ENCODE peak calls at places on chromosomes 16 and 17, in five cellular contexts. Q, T, O, J and Z are unnamed samples. For H3K4me1 and H3K27me3, the result is how much of the 10 kb centered on the place peaks cover.

GRCh38 chr17:41392278-41392677 is 5.1 kb downstream of the KRT31 start:
- DNase-seq in Q (no peak), T (no peak), J (no peak), O (no peak), Z (no peak)

GRCh38 chr16:3509470-3509928 is 8.7 kb downstream of the CLUAP1 start:
- DNase-seq in O (no peak), Q (peak), J (no peak), T (no peak), Z (no peak)

GRCh38 chr16:12655530-12655929 is 148.2 kb downstream of the CPPED1 start:
- DNase-seq in O (no peak), T (no peak), J (no peak), Q (no peak), Z (no peak)

GRCh38 chr17:49715221-49715620 is 7.5 kb upstream of the SLC35B1 start:
- DNase-seq in Q (no peak), T (no peak), O (no peak), J (no peak), Z (no peak)

GRCh38 chr16:48409839-48410610 is 24.8 kb upstream of the SIAH1 start:
- DNase-seq in O (no peak), T (no peak), Q (no peak), J (peak), Z (peak)

GRCh38 chr16:66196770-66197169 is 169.7 kb upstream of the CDH5 start:
- DNase-seq in Q (no peak), O (no peak), J (no peak), T (no peak), Z (no peak)

GRCh38 chr16:71216714-71217113 is 13.8 kb downstream of the HYDIN start:
- DNase-seq in Q (no peak), J (no peak), T (no peak), O (no peak), Z (no peak)

GRCh38 chr16:17328971-17329370 is 141.8 kb downstream of the XYLT1 start:
- DNase-seq in J (peak), O (no peak), T (no peak), Q (no peak), Z (peak)

GRCh38 chr17:57604771-57605733 is 140.0 kb downstream of the CCDC182 start:
- DNase-seq in J (peak), T (no peak), O (no peak), Q (peak), Z (peak)

GRCh38 chr16:15757630-15758251 is 99.1 kb downstream of the MYH11 start:
- DNase-seq in Q (no peak), T (no peak), O (no peak), J (no peak), Z (no peak)

GRCh38 chr16:15466131-15466530 is 31.7 kb downstream of the BMERB1 start:
- DNase-seq in O (no peak), J (no peak), Q (no peak), T (no peak), Z (no peak)

GRCh38 chr17:66655861-66656260 is 179.1 kb upstream of the CACNG5 start:
- DNase-seq in J (no peak), T (no peak), O (no peak), Q (no peak), Z (no peak)

GRCh38 chr17:69356625-69357024 is 29.7 kb upstream of the ABCA5 start:
- DNase-seq in J (no peak), O (no peak), Q (no peak), T (no peak), Z (no peak)

GRCh38 chr17:73833779-73834613 is 189.8 kb upstream of the SDK2 start:
- DNase-seq in T (no peak), O (no peak), J (no peak), Q (no peak), Z (no peak)

GRCh38 chr16:20291807-20292206 is 35.5 kb downstream of the GP2 start:
- DNase-seq in O (no peak), Q (no peak), J (no peak), T (no peak), Z (no peak)

GRCh38 chr17:59829217-59830006 is 63.3 kb downstream of the TUBD1 start:
- DNase-seq in O (no peak), Q (no peak), J (no peak), T (no peak), Z (no peak)

GRCh38 chr17:28404812-28405570 is 1.0 kb downstream of the SLC46A1 start:
- DNase-seq in J (no peak), T (no peak), O (no peak), Q (no peak), Z (no peak)

GRCh38 chr17:3983945-3984484 is 19.8 kb upstream of the ATP2A3 start:
- DNase-seq in O (no peak), J (peak), T (no peak), Q (no peak), Z (no peak)

GRCh38 chr16:4280625-4281024 is 7.8 kb upstream of the TFAP4 start:
- DNase-seq in Q (no peak), J (no peak), T (no peak), O (no peak), Z (no peak)

GRCh38 chr17:73586153-73586906 is 57.9 kb downstream of the SDK2 start:
- DNase-seq in T (no peak), J (no peak), Q (no peak), O (no peak), Z (peak)

GRCh38 chr16:56366945-56367344 is 58.4 kb downstream of the AMFR start:
- DNase-seq in O (no peak), Q (no peak), J (no peak), T (no peak), Z (no peak)

GRCh38 chr17:70313031-70313430 is 143.7 kb downstream of the KCNJ2 start:
- DNase-seq in O (no peak), J (no peak), T (no peak), Q (no peak), Z (no peak)

GRCh38 chr17:12712415-12712814 is 46.7 kb downstream of the MYOCD start:
- DNase-seq in J (no peak), Q (no peak), O (no peak), T (no peak), Z (no peak)

GRCh38 chr17:59418732-59419166 is 87.3 kb downstream of the YPEL2 start:
- DNase-seq in Q (no peak), O (no peak), J (no peak), T (no peak), Z (peak)

GRCh38 chr17:79617740-79618382 is 7.0 kb upstream of the RBFOX3 start:
- DNase-seq in O (no peak), T (no peak), Q (no peak), J (peak), Z (peak)

GRCh38 chr17:64964796-64965195 is 45.5 kb upstream of the LRRC37A3 start:
- DNase-seq in J (no peak), Q (no peak), T (no peak), O (no peak), Z (no peak)

GRCh38 chr17:82439829-82440365 is 10.7 kb downstream of the CYBC1 start:
- DNase-seq in J (no peak), O (no peak), T (no peak), Q (no peak), Z (no peak)

GRCh38 chr17:34763727-34764665 is 184.6 kb downstream of the TMEM132E start:
- DNase-seq in O (no peak), J (no peak), Q (no peak), T (no peak), Z (no peak)

GRCh38 chr17:38533706-38534497 is 71.8 kb downstream of the SRCIN1 start:
- DNase-seq in J (no peak), O (no peak), T (no peak), Q (no peak), Z (no peak)

GRCh38 chr16:15055141-15056053 is 477 bp downstream of the NTAN1 start:
- DNase-seq in Q (no peak), J (peak), T (no peak), O (peak), Z (no peak)

GRCh38 chr16:4386951-4387565 is 15.4 kb downstream of the VASN start:
- DNase-seq in O (no peak), T (no peak), J (no peak), Q (no peak), Z (peak)

GRCh38 chr16:9557713-9558112 is 466.3 kb downstream of the HAPSTR1 start:
- DNase-seq in J (no peak), T (no peak), O (no peak), Q (no peak), Z (no peak)
- H3K4me1 ChIP-seq in J (under half), T (under half), O (under half), Q (under half), Z (under half)

DNA sequence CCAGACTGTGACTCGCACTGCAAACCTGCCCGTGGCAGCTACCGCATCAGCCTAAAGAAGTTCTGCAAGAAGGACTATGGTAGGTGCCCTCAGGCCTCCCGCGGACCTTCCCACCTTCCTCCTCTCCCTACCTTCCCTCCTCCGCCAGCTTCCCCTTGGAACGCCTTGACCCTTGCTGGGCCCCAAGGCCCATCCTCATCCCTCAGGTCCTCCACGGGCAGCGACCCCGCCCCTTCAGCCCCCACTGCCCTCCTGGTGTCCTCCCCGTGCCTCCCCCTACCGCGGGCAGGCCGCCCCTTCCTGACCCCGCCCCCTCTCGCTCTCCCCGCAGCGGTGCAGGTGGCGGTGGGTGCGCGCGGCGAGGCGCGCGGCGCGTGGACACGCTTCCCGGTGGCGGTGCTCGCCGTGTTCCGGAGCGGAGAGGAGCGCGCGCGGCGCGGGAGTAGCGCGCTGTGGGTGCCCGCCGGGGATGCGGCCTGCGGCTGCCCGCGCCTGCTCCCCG is 1.5 kb upstream of the TBC1D24 start:
- DNase-seq in Q (no peak), O (no peak), T (no peak), J (no peak), Z (no peak)
- H3K27me3 ChIP-seq in Q (under half), O (under half), T (under half), J (under half), Z (under half)

DNA sequence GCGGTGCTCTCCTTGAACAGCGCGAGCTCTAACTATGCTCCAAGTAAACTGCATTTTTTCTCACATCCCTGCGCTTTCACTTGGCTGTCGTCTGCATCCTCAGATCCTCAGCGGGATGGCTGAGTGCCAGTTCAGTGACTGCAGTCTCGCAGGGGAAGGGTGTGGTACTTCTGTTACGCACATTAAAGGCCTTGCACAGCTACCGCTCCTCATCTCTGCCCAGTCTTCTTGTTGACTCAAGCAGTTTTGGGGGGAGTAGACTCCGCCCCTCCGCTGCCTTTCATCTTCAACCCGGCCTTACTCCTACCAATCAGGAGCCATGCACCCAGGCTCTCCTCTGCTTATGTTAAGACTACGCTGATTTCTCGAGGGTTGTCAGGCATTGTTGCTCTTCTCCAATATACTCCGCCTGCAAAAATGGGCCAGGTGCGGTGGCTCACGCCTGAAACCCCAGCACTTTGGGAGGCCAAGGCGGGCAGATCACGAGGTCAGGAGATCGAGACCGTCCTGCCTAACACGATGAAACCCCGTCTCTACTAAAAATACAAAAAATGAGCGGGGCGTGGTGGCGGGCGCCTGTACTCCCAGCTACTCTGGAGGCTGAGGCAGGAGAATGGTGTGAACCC is 10.0 kb downstream of the ATP5PD start:
- DNase-seq in T (peak), O (no peak), Q (peak), J (peak), Z (peak)
- H3K4me1 ChIP-seq in T (under half), O (under half), Q (under half), J (under half), Z (under half)

GRCh38 chr16:31568577-31569359 is 41.1 kb downstream of the AHSP start:
- DNase-seq in O (no peak), T (no peak), Q (no peak), J (peak), Z (no peak)
- H3K27me3 ChIP-seq in O (half or more), T (under half), Q (under half), J (under half), Z (under half)

GRCh38 chr17:78196712-78197111 is 9.6 kb downstream of the AFMID start:
- DNase-seq in J (no peak), Q (no peak), T (no peak), O (no peak), Z (no peak)

GRCh38 chr17:78197147-78197830 is 10.1 kb downstream of the AFMID start:
- DNase-seq in Q (no peak), T (no peak), O (peak), J (no peak), Z (no peak)

GRCh38 chr17:78186689-78187595 is at the start of the genes AFMID and TK1:
- DNase-seq in T (peak), J (peak), Q (peak), O (peak), Z (peak)

GRCh38 chr17:78192616-78193015 is 5.5 kb downstream of the AFMID start:
- DNase-seq in J (no peak), T (no peak), Q (no peak), O (no peak), Z (no peak)
- H3K4me1 ChIP-seq in J (under half), T (under half), Q (under half), O (under half), Z (under half)

GRCh38 chr17:77511514-77512061 is 370.8 kb downstream of the SEC14L1 start:
- DNase-seq in O (no peak), T (no peak), Q (no peak), J (no peak), Z (no peak)
- H3K27me3 ChIP-seq in O (under half), T (under half), Q (under half), J (under half), Z (under half)